ENCODE peak calls at places on chromosome 9, in ten cellular contexts. G, I, R, D, O, S, P, J, U and C are unnamed samples.

GRCh38 chr9:136399176-136400037 is 563 bp downstream of the SNAPC4 start:
- DNase-seq in I (no peak), D (peak; percentile 69), S (peak; percentile 45), P (no peak), R (peak; percentile 48), O (peak; percentile 38), J (no peak), G (no peak), U (peak; percentile 24), C (peak; percentile 26)

GRCh38 chr9:38362912-38363588 is 29.5 kb upstream of the ALDH1B1 start:
- DNase-seq in P (peak; percentile 87), R (peak; percentile 69), O (peak; percentile 57), D (peak; percentile 76), U (peak; percentile 66), S (peak; percentile 91), G (peak; percentile 35), I (no peak), J (peak; percentile 63), C (peak; percentile 61)

GRCh38 chr9:27528278-27528885 is 1.2 kb downstream of the MOB3B start:
- DNase-seq in R (peak; percentile 91), J (no peak), G (no peak), O (no peak), S (peak; percentile 71), I (peak; percentile 92), D (no peak), P (peak; percentile 59), U (peak; percentile 6), C (peak; percentile 91)

GRCh38 chr9:84170521-84171141 is 169.9 kb downstream of the SLC28A3 start:
- DNase-seq in G (no peak), P (peak; percentile 98), I (peak; percentile 91), U (peak; percentile 33), J (peak; percentile 81), D (no peak), O (no peak), R (peak; percentile 13), S (peak; percentile 94), C (peak; percentile 48)

GRCh38 chr9:13786131-13786530 is 506.6 kb upstream of the MPDZ start:
- DNase-seq in O (no peak), I (peak; percentile 53), R (no peak), U (no peak), D (no peak), S (peak; percentile 15), P (peak; percentile 84), G (no peak), J (no peak), C (no peak)

GRCh38 chr9:99162759-99163364 is 57.9 kb downstream of the TGFBR1 start:
- DNase-seq in R (peak; percentile 56), S (peak; percentile 84), D (peak; percentile 71), P (peak; percentile 67), U (peak; percentile 62), G (no peak), O (peak; percentile 63), I (no peak), J (peak; percentile 22), C (no peak)

GRCh38 chr9:84932915-84933527 is 263.5 kb downstream of the NTRK2 start:
- DNase-seq in U (no peak), G (no peak), R (no peak), J (no peak), D (no peak), O (no peak), S (no peak), I (no peak), P (no peak), C (peak; percentile 27)

GRCh38 chr9:121599872-121600585 is 51.4 kb upstream of the DAB2IP start:
- DNase-seq in I (no peak), R (peak; percentile 50), S (peak; percentile 32), J (no peak), O (no peak), P (no peak), D (no peak), U (no peak), G (no peak), C (no peak)

GRCh38 chr9:12503606-12504122 is 189.5 kb upstream of the TYRP1 start:
- DNase-seq in P (peak; percentile 31), J (no peak), R (no peak), O (no peak), S (peak; percentile 88), D (no peak), I (no peak), G (no peak), U (no peak), C (no peak)

GRCh38 chr9:98558575-98558974 is 150.2 kb downstream of the GABBR2 start:
- DNase-seq in U (no peak), J (no peak), P (no peak), O (no peak), S (no peak), R (no peak), G (no peak), I (no peak), D (no peak), C (no peak)

GRCh38 chr9:97562542-97562941 is 61.1 kb downstream of the TMOD1 start:
- DNase-seq in G (no peak), S (no peak), R (no peak), U (no peak), I (no peak), D (no peak), P (no peak), J (no peak), O (no peak), C (no peak)

GRCh38 chr9:748861-749497 is 92.5 kb upstream of the DMRT1 start:
- DNase-seq in G (no peak), P (no peak), U (no peak), J (no peak), S (no peak), I (no peak), R (no peak), D (no peak), O (no peak), C (peak; percentile 83)

GRCh38 chr9:127987103-127987614 is 6.4 kb upstream of the EEIG1 start:
- DNase-seq in P (no peak), S (no peak), R (no peak), O (no peak), I (peak; percentile 83), U (no peak), J (no peak), G (no peak), D (no peak), C (peak; percentile 63)

GRCh38 chr9:89349607-89350006 is 31.3 kb downstream of the SECISBP2 start:
- DNase-seq in I (no peak), P (no peak), U (no peak), O (no peak), S (no peak), G (no peak), R (no peak), J (no peak), D (no peak), C (no peak)

GRCh38 chr9:126050605-126050990 is 276.0 kb upstream of the MVB12B start:
- DNase-seq in D (no peak), U (no peak), O (no peak), G (no peak), I (peak; percentile 39), J (no peak), R (no peak), S (no peak), P (no peak), C (no peak)

GRCh38 chr9:36598281-36598680 is 25.6 kb downstream of the MELK start:
- DNase-seq in U (no peak), O (no peak), I (no peak), P (no peak), S (peak; percentile 59), J (no peak), G (no peak), R (no peak), D (no peak), C (no peak)
- H3K36me3 ChIP-seq in U (no peaks in the 10 kb centered on the region), O (peaks cover 8% of the 10 kb centered on the region), I (no peaks in the 10 kb centered on the region), P (no peaks in the 10 kb centered on the region), S (no peaks in the 10 kb centered on the region), J (peaks cover 38% of the 10 kb centered on the region), G (peaks cover 7% of the 10 kb centered on the region), R (peaks cover 19% of the 10 kb centered on the region), D (peaks cover 51% of the 10 kb centered on the region), C (peaks cover 47% of the 10 kb centered on the region)

GRCh38 chr9:93470391-93470790 is 17.0 kb upstream of the FAM120AOS start:
- DNase-seq in D (no peak), O (no peak), U (no peak), I (no peak), S (no peak), G (no peak), R (no peak), J (no peak), P (no peak), C (no peak)
- H3K9ac ChIP-seq in D (no peak overlapping the region), O (no peak overlapping the region), U (no peak overlapping the region), I (no peak overlapping the region), S (no peak overlapping the region), G (no peak overlapping the region), R (no peak overlapping the region), J (no peak overlapping the region), P (no peak overlapping the region), C (no peak overlapping the region)

DNA sequence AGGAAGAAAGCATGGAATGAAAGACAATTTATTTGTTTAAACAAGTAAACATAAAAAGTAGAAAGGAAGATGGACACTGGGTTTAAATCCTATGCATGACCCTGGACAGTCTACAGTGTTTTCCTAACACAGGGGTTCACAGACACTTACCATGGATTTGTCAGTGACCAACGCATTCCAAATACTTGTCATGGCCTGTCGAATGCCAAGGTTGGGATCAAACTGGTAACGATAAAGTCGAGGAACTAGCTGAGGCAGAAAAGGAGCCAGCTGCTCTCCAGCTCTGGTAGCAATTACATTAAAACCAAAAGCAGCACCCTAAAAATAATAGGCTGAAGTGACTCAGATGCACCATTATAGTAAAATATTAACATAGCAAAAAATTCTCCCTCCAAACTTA is 59.4 kb upstream of the OR2K2 start:
- DNase-seq in S (no peak), P (no peak), I (no peak), O (no peak), G (no peak), R (no peak), U (no peak), J (no peak), D (no peak), C (no peak)
- H3K36me3 ChIP-seq in S (peaks cover 99% of the 10 kb centered on the region), P (peaks cover 21% of the 10 kb centered on the region), I (peaks cover 58% of the 10 kb centered on the region), O (peaks cover 32% of the 10 kb centered on the region), G (peaks cover 11% of the 10 kb centered on the region), R (peaks cover 4% of the 10 kb centered on the region), U (peaks cover 27% of the 10 kb centered on the region), J (peaks cover 11% of the 10 kb centered on the region), D (peaks cover 62% of the 10 kb centered on the region), C (peaks cover 26% of the 10 kb centered on the region)

GRCh38 chr9:134127616-134128015 is 8.3 kb upstream of the WDR5 start:
- DNase-seq in O (no peak), G (no peak), D (peak; percentile 60), P (no peak), J (no peak), I (peak; percentile 10), S (no peak), U (no peak), R (no peak), C (no peak)

GRCh38 chr9:134123764-134124128 is 12.1 kb upstream of the WDR5 start:
- DNase-seq in P (no peak), O (no peak), R (no peak), I (peak; percentile 29), S (peak; percentile 8), J (no peak), G (no peak), D (no peak), U (no peak), C (no peak)

GRCh38 chr9:134127065-134127580 is 8.8 kb upstream of the WDR5 start:
- DNase-seq in U (no peak), P (no peak), J (no peak), O (no peak), R (no peak), D (no peak), S (no peak), I (peak; percentile 48), G (no peak), C (no peak)

GRCh38 chr9:134126373-134126772 is 9.5 kb upstream of the WDR5 start:
- DNase-seq in G (no peak), D (no peak), O (no peak), I (peak; percentile 66), R (no peak), S (no peak), U (no peak), J (no peak), P (no peak), C (no peak)

GRCh38 chr9:134125413-134126095 is 10.3 kb upstream of the WDR5 start:
- DNase-seq in D (no peak), G (no peak), J (no peak), P (no peak), R (no peak), I (peak; percentile 64), U (no peak), O (no peak), S (no peak), C (no peak)
- H3K9ac ChIP-seq in D (no peak overlapping the region), G (no peak overlapping the region), J (no peak overlapping the region), P (no peak overlapping the region), R (no peak overlapping the region), I (no peak overlapping the region), U (no peak overlapping the region), O (no peak overlapping the region), S (no peak overlapping the region), C (no peak overlapping the region)